ENCODE peak calls at places on chromosomes 2 and 18, in seven cellular contexts. I, S, Z, K, A, J and V are unnamed samples.

GRCh38 chr2:212905640-212906201 is 245.7 kb downstream of the IKZF2 start:
- DNase-seq in K (no peak), S (no peak), J (no peak), Z (no peak), I (no peak), A (no peak), V (no peak)

GRCh38 chr2:36597003-36597531 is 901 bp downstream of the FEZ2 start:
- DNase-seq in J (no peak), I (no peak), Z (no peak), K (no peak), A (no peak), S (peak; percentile 8), V (no peak)

GRCh38 chr2:86213699-86214502 is 14.6 kb downstream of the MRPL35 start:
- DNase-seq in I (no peak), K (no peak), A (peak; percentile 50), S (no peak), J (no peak), Z (no peak), V (no peak)

GRCh38 chr2:112055833-112056625 is 960 bp downstream of the TMEM87B start:
- DNase-seq in S (no peak), I (peak; percentile 65), K (peak; percentile 84), J (peak; percentile 84), Z (no peak), A (no peak), V (peak; percentile 60)

GRCh38 chr2:57842531-57842930 is 204.1 kb upstream of the VRK2 start:
- DNase-seq in I (no peak), J (no peak), A (no peak), Z (no peak), S (no peak), K (no peak), V (no peak)

GRCh38 chr2:105644174-105644980 is 100.3 kb upstream of the NCK2 start:
- DNase-seq in K (no peak), Z (no peak), J (no peak), I (no peak), S (no peak), A (no peak), V (no peak)

GRCh38 chr18:35122586-35123224 is 81.5 kb downstream of the MAPRE2 start:
- DNase-seq in S (peak; percentile 50), J (no peak), K (no peak), I (peak; percentile 27), A (no peak), Z (peak; percentile 37), V (no peak)

GRCh38 chr18:25348361-25349130 is 3.4 kb downstream of the ZNF521 start:
- DNase-seq in K (no peak), J (no peak), S (no peak), A (no peak), Z (no peak), I (no peak), V (no peak)

GRCh38 chr2:109156052-109156451 is 27.0 kb downstream of the SH3RF3 start:
- DNase-seq in I (no peak), Z (no peak), K (no peak), A (no peak), J (no peak), S (no peak), V (no peak)

GRCh38 chr2:127324635-127325034 is 30.7 kb upstream of the ERCC3 start:
- DNase-seq in K (no peak), I (peak; percentile 39), Z (no peak), S (no peak), A (no peak), J (peak; percentile 58), V (peak; percentile 41)

GRCh38 chr2:133090358-133090757 is 420.4 kb upstream of the LYPD1 start:
- DNase-seq in J (no peak), K (no peak), I (no peak), A (no peak), Z (no peak), S (no peak), V (no peak)

GRCh38 chr2:102971661-102972060 is 209.8 kb downstream of the TMEM182 start:
- DNase-seq in S (no peak), Z (no peak), K (no peak), J (no peak), I (no peak), A (no peak), V (no peak)

GRCh38 chr2:102979429-102979828 is 217.6 kb downstream of the TMEM182 start:
- DNase-seq in S (no peak), K (no peak), I (no peak), Z (no peak), J (no peak), A (no peak), V (no peak)

GRCh38 chr2:102977462-102977861 is 215.6 kb downstream of the TMEM182 start:
- DNase-seq in S (no peak), K (no peak), I (no peak), Z (no peak), J (no peak), A (no peak), V (no peak)

DNA sequence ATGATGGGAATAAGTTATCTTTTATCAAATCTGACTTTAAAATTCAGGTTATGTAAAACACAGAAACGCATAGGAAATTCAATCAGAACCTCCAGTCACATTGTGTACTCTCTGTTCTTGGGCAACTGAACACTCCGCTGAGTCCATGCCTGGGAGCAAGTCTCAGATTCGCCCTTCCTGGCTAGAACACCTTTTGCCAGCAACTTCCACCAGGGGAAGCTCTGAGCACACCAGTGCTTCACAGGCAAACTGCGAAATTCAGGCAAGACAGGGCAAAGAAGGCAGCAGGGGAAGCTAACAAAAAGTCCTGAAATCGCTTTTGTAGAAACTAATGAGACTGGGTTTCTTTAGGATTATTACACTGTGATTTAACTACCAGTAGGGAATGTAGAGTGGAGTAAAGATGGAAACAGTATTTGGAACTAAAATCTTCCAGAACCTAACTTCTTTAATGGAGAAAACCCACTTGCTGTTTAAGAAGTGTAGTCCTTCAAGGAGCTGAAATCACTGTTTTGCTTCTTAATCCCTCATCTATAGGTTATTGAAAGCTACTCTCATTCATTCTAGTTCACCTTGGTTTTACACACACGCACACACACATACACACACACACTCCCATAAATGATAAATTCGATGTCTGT is 214.3 kb downstream of the TMEM182 start:
- DNase-seq in I (peak; percentile 71), J (peak; percentile 49), S (no peak), A (peak; percentile 39), K (no peak), Z (peak; percentile 57), V (peak; percentile 36)
- TF ChIP-seq CTCF in I (peak; percentile 21), J (peak; percentile 62), S (no peak), A (no peak), K (no peak), Z (peak; percentile 87), V (peak; percentile 56)

GRCh38 chr2:20027715-20028434 is 15.4 kb upstream of the MATN3 start:
- DNase-seq in S (no peak), Z (no peak), I (no peak), J (no peak), A (no peak), K (no peak), V (no peak)

GRCh38 chr2:20027260-20027677 is 14.8 kb upstream of the MATN3 start:
- DNase-seq in Z (no peak), I (no peak), A (no peak), J (no peak), S (no peak), K (no peak), V (no peak)

GRCh38 chr2:20033341-20033740 is 18.1 kb downstream of the LAPTM4A start:
- DNase-seq in Z (no peak), J (no peak), S (no peak), I (no peak), K (no peak), A (no peak), V (no peak)

GRCh38 chr2:20034218-20034617 is 17.2 kb downstream of the LAPTM4A start:
- DNase-seq in S (no peak), Z (no peak), I (peak; percentile 72), J (no peak), K (no peak), A (no peak), V (no peak)

DNA sequence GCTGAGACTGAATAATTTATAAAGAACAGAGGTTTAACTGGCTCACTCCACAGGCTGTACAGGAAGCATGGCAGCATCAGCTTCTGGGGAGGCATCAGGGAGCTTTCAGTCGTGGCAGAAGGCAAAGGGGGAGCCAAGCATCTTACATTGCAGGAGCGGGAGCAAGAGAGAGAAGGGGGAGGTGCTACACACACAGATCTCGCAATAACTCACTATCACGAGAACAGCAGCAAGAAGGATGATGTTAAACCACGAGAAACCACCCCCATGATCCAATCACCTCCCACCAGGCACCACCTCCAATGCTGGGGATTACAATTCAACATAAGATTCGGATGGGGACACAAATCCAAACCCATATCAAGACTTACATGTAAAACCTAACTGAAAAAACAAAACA is 17.8 kb upstream of the MATN3 start:
- DNase-seq in Z (no peak), I (no peak), J (peak; percentile 44), S (no peak), K (no peak), A (no peak), V (no peak)
- TF ChIP-seq CTCF in Z (no peak), I (no peak), J (no peak), S (no peak), K (no peak), A (no peak), V (no peak)

GRCh38 chr2:905091-905832 is 45.4 kb upstream of the SNTG2 start:
- DNase-seq in J (no peak), I (no peak), K (no peak), S (peak; percentile 37), A (no peak), Z (no peak), V (no peak)

GRCh38 chr2:910698-911097 is 40.0 kb upstream of the SNTG2 start:
- DNase-seq in A (no peak), Z (no peak), J (no peak), S (no peak), I (no peak), K (no peak), V (no peak)

GRCh38 chr2:907706-908105 is 42.9 kb upstream of the SNTG2 start:
- DNase-seq in A (no peak), I (no peak), K (no peak), Z (no peak), J (no peak), S (no peak), V (no peak)

GRCh38 chr2:905833-906140 is 44.9 kb upstream of the SNTG2 start:
- DNase-seq in I (no peak), S (no peak), J (no peak), Z (no peak), A (no peak), K (no peak), V (no peak)

GRCh38 chr2:908568-908967 is 42.1 kb upstream of the SNTG2 start:
- DNase-seq in Z (no peak), K (no peak), J (no peak), S (no peak), I (no peak), A (no peak), V (no peak)
- TF ChIP-seq CTCF in Z (no peak), K (no peak), J (no peak), S (no peak), I (no peak), A (no peak), V (no peak)

DNA sequence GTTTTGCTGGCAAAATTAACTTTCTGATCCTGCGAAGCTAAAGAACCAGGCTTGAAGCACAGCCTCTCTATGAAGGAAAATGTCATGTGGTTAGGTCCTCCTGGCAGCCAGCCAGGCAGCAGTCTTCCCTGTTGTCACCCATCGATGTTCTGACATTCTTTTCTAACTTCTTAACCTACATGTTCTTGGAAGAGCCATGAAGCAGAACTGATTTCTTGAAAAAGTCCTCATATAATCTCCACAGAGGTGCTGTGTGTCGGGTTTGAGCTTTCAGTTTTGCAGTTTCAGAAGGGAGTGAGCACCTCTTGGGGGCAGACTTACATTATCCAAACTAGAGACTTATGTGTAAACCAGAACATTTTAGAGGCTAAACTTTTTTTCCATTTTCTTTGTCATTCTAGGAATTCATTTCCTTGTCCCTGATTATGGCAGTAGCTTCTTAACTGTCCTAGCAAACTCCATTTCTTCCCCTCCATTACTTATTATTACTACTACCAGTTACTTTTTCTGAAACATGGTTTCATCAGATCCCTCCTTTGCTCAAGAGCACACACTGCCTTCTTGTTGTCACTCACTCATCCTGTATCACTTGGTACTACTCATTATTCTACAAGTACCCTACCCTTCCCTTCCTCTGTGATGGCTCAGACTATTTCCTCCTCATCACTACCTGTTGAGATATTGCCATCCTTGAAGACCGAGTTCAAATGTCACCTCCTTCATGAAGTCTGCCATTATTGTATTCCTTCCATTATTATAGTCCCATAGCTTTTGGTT is 31.1 kb downstream of the DOK1 start:
- DNase-seq in Z (no peak), J (no peak), A (no peak), K (no peak), I (no peak), S (no peak), V (peak; percentile 63)
- TF ChIP-seq CTCF in Z (no peak), J (no peak), A (no peak), K (no peak), I (peak; percentile 13), S (no peak), V (no peak)